ENCODE peak calls at places on chromosomes 11 and 22, in seven cellular contexts. One of them, this sample, is unnamed.

GRCh38 chr11:91981995-91982394 is 242.6 kb upstream of the FAT3 start:
- DNase-seq in GM10248: no peak
- DNase-seq in activated B cell treated with CpG ODN at 0.5 μM for 24 hours: no peak
- DNase-seq in naive thymus-derived CD8-positive, alpha-beta T cell: no peak
- DNase-seq in GM23248: peak
- DNase-seq in frontal cortex: no peak
- DNase-seq in lower leg skin: no peak
- DNase-seq in this sample: no peak

GRCh38 chr22:30717331-30717921 is 22.8 kb downstream of the OSBP2 start:
- DNase-seq in GM23248: peak
- DNase-seq in activated B cell treated with CpG ODN at 0.5 μM for 24 hours: no peak
- DNase-seq in GM10248: no peak
- DNase-seq in lower leg skin: no peak
- DNase-seq in frontal cortex: no peak
- DNase-seq in naive thymus-derived CD8-positive, alpha-beta T cell: no peak
- DNase-seq in this sample: peak

GRCh38 chr11:81007046-81007445 is 1566.2 kb upstream of the TENM4 start:
- DNase-seq in GM23248: peak
- DNase-seq in naive thymus-derived CD8-positive, alpha-beta T cell: no peak
- DNase-seq in frontal cortex: no peak
- DNase-seq in lower leg skin: no peak
- DNase-seq in GM10248: no peak
- DNase-seq in activated B cell treated with CpG ODN at 0.5 μM for 24 hours: no peak
- DNase-seq in this sample: no peak

GRCh38 chr11:130908770-130909625 is 7.3 kb downstream of the SNX19 start:
- DNase-seq in GM10248: no peak
- DNase-seq in GM23248: peak
- DNase-seq in lower leg skin: no peak
- DNase-seq in naive thymus-derived CD8-positive, alpha-beta T cell: no peak
- DNase-seq in activated B cell treated with CpG ODN at 0.5 μM for 24 hours: no peak
- DNase-seq in frontal cortex: no peak
- DNase-seq in this sample: peak

GRCh38 chr11:1863352-1864215 is 10.7 kb downstream of the LSP1 start:
- DNase-seq in lower leg skin: peak
- DNase-seq in frontal cortex: peak
- DNase-seq in activated B cell treated with CpG ODN at 0.5 μM for 24 hours: no peak
- DNase-seq in GM23248: peak
- DNase-seq in naive thymus-derived CD8-positive, alpha-beta T cell: no peak
- DNase-seq in GM10248: no peak
- DNase-seq in this sample: peak

GRCh38 chr11:75913984-75914383 is 99.0 kb downstream of the UVRAG start:
- DNase-seq in GM23248: no peak
- DNase-seq in GM10248: no peak
- DNase-seq in naive thymus-derived CD8-positive, alpha-beta T cell: no peak
- DNase-seq in lower leg skin: no peak
- DNase-seq in frontal cortex: no peak
- DNase-seq in activated B cell treated with CpG ODN at 0.5 μM for 24 hours: no peak
- DNase-seq in this sample: no peak

GRCh38 chr11:126438691-126439090 is 83.2 kb downstream of the ST3GAL4 start:
- DNase-seq in lower leg skin: peak
- DNase-seq in naive thymus-derived CD8-positive, alpha-beta T cell: no peak
- DNase-seq in GM10248: no peak
- DNase-seq in frontal cortex: no peak
- DNase-seq in GM23248: peak
- DNase-seq in activated B cell treated with CpG ODN at 0.5 μM for 24 hours: no peak
- DNase-seq in this sample: no peak

GRCh38 chr22:27331526-27332281 is 469.9 kb downstream of the MN1 start:
- DNase-seq in GM23248: peak
- DNase-seq in lower leg skin: peak
- DNase-seq in frontal cortex: no peak
- DNase-seq in naive thymus-derived CD8-positive, alpha-beta T cell: no peak
- DNase-seq in activated B cell treated with CpG ODN at 0.5 μM for 24 hours: no peak
- DNase-seq in GM10248: no peak
- DNase-seq in this sample: peak

GRCh38 chr22:28016781-28017557 is 97.9 kb upstream of the PITPNB start:
- DNase-seq in GM10248: no peak
- DNase-seq in lower leg skin: peak
- DNase-seq in naive thymus-derived CD8-positive, alpha-beta T cell: no peak
- DNase-seq in GM23248: no peak
- DNase-seq in activated B cell treated with CpG ODN at 0.5 μM for 24 hours: peak
- DNase-seq in frontal cortex: no peak
- DNase-seq in this sample: no peak

GRCh38 chr22:50626856-50627451 is 998 bp downstream of the ARSA start:
- DNase-seq in naive thymus-derived CD8-positive, alpha-beta T cell: no peak
- DNase-seq in lower leg skin: no peak
- DNase-seq in GM10248: no peak
- DNase-seq in activated B cell treated with CpG ODN at 0.5 μM for 24 hours: no peak
- DNase-seq in frontal cortex: no peak
- DNase-seq in GM23248: no peak
- DNase-seq in this sample: no peak

GRCh38 chr11:101478587-101479375 is 105.0 kb downstream of the TRPC6 start:
- DNase-seq in lower leg skin: no peak
- DNase-seq in activated B cell treated with CpG ODN at 0.5 μM for 24 hours: no peak
- DNase-seq in naive thymus-derived CD8-positive, alpha-beta T cell: no peak
- DNase-seq in frontal cortex: no peak
- DNase-seq in GM23248: no peak
- DNase-seq in GM10248: no peak
- DNase-seq in this sample: no peak

GRCh38 chr11:113023228-113023627 is 62.0 kb downstream of the NCAM1 start:
- DNase-seq in activated B cell treated with CpG ODN at 0.5 μM for 24 hours: no peak
- DNase-seq in GM10248: no peak
- DNase-seq in lower leg skin: no peak
- DNase-seq in naive thymus-derived CD8-positive, alpha-beta T cell: no peak
- DNase-seq in GM23248: peak
- DNase-seq in frontal cortex: no peak
- DNase-seq in this sample: no peak

GRCh38 chr11:2562181-2562581 is 117.4 kb downstream of the KCNQ1 start:
- DNase-seq in activated B cell treated with CpG ODN at 0.5 μM for 24 hours: no peak
- DNase-seq in lower leg skin: no peak
- DNase-seq in frontal cortex: peak
- DNase-seq in naive thymus-derived CD8-positive, alpha-beta T cell: no peak
- DNase-seq in GM10248: no peak
- DNase-seq in GM23248: no peak
- DNase-seq in this sample: no peak

This sample was measured in ELR.